ENCODE peak calls at places on chromosomes 2 and 18, in four cellular contexts. I is K562, H is A549, J is HepG2. T is an unnamed sample.

GRCh38 chr2:173998386-173998785 is 33.2 kb upstream of the SP3 start:
- DNase-seq in I (no peak), J (no peak), H (no peak), T (no peak)

GRCh38 chr2:130756041-130756720 is 841 bp downstream of the AMER3 start:
- DNase-seq in J (no peak), H (peak; percentile 23), I (peak; percentile 78), T (no peak)

GRCh38 chr2:216194561-216194960 is 85.4 kb downstream of the XRCC5 start:
- DNase-seq in I (no peak), J (no peak), H (no peak), T (no peak)

GRCh38 chr18:78995740-78996395 is 16.2 kb downstream of the SALL3 start:
- DNase-seq in H (no peak), I (no peak), J (no peak), T (no peak)

GRCh38 chr18:41553716-41554115 is 401.3 kb upstream of the PIK3C3 start:
- DNase-seq in J (no peak), I (no peak), H (no peak), T (no peak)

GRCh38 chr2:84959045-84959493 is 11.9 kb upstream of the KCMF1 start:
- DNase-seq in H (peak; percentile 74), J (no peak), I (no peak), T (no peak)

GRCh38 chr18:36436387-36436786 is 138.9 kb downstream of the FHOD3 start:
- DNase-seq in I (no peak), J (no peak), H (no peak), T (no peak)

GRCh38 chr18:69109686-69110085 is 291.0 kb upstream of the DOK6 start:
- DNase-seq in J (no peak), I (no peak), H (no peak), T (no peak)

GRCh38 chr2:3867451-3867850 is 164.1 kb downstream of the DCDC2C start:
- DNase-seq in H (no peak), J (no peak), I (no peak), T (no peak)

GRCh38 chr2:24840164-24840869 is 47.1 kb downstream of the CENPO start:
- DNase-seq in J (no peak), H (no peak), I (no peak), T (no peak)

GRCh38 chr18:3579701-3580100 is 129.7 kb downstream of the TGIF1 start:
- DNase-seq in J (no peak), H (no peak), I (no peak), T (no peak)

GRCh38 chr2:8511868-8512612 is 169.8 kb upstream of the ID2 start:
- DNase-seq in I (no peak), J (no peak), H (no peak), T (no peak)

GRCh38 chr2:63882395-63883130 is 40.9 kb downstream of the UGP2 start:
- DNase-seq in I (no peak), H (no peak), J (no peak), T (no peak)

GRCh38 chr2:144111443-144111842 is 408.5 kb downstream of the ZEB2 start:
- DNase-seq in H (no peak), J (no peak), I (no peak), T (no peak)

GRCh38 chr2:86274265-86274917 is 63.0 kb downstream of the REEP1 start:
- DNase-seq in J (no peak), I (no peak), H (peak; percentile 52), T (peak; percentile 56)

GRCh38 chr2:237483018-237483731 is 3.9 kb upstream of the MLPH start:
- DNase-seq in I (no peak), J (no peak), H (peak; percentile 58), T (no peak)

GRCh38 chr18:12283256-12283655 is 24.8 kb upstream of the TUBB6 start:
- DNase-seq in J (peak; percentile 29), H (no peak), I (peak; percentile 61), T (no peak)

GRCh38 chr2:148989882-148990493 is 48.5 kb upstream of the LYPD6B start:
- DNase-seq in H (peak; percentile 46), J (peak; percentile 82), I (peak; percentile 53), T (peak; percentile 23)

GRCh38 chr2:55887351-55887750 is 36.2 kb downstream of the EFEMP1 start:
- DNase-seq in J (no peak), H (no peak), I (no peak), T (no peak)

GRCh38 chr2:55093381-55093780 is 43.1 kb upstream of the RTN4 start:
- DNase-seq in I (peak; percentile 33), H (no peak), J (no peak), T (no peak)

GRCh38 chr2:127083819-127084503 is 23.0 kb downstream of the BIN1 start:
- DNase-seq in J (no peak), H (no peak), I (no peak), T (no peak)

GRCh38 chr18:48100712-48101165 is 170.3 kb upstream of the SMAD2 start:
- DNase-seq in H (no peak), I (no peak), J (no peak), T (no peak)

GRCh38 chr2:232502901-232503791 is 15.5 kb upstream of the ECEL1 start:
- DNase-seq in J (no peak), I (peak; percentile 70), H (peak; percentile 28), T (no peak)

GRCh38 chr18:3333721-3334386 is 71.9 kb downstream of the MYL12B start:
- DNase-seq in H (no peak), J (no peak), I (no peak), T (no peak)

GRCh38 chr2:9071584-9072124 is 68.2 kb upstream of the MBOAT2 start:
- DNase-seq in I (no peak), H (no peak), J (no peak), T (no peak)

GRCh38 chr2:234488913-234489451 is 7.9 kb downstream of the ARL4C start:
- DNase-seq in J (no peak), H (no peak), I (no peak), T (peak; percentile 51)

GRCh38 chr2:108637304-108637669 is 82.0 kb upstream of the RANBP2 start:
- DNase-seq in J (peak; percentile 75), H (no peak), I (peak; percentile 77), T (peak; percentile 46)

GRCh38 chr2:104790100-104790811 is 63.7 kb upstream of the POU3F3 start:
- DNase-seq in I (no peak), J (no peak), H (no peak), T (no peak)

GRCh38 chr2:21972580-21972979 is 848.8 kb downstream of the TDRD15 start:
- DNase-seq in I (no peak), H (no peak), J (no peak), T (no peak)

GRCh38 chr18:79540914-79541301 is 138.7 kb upstream of the CTDP1 start:
- DNase-seq in J (no peak), H (no peak), I (no peak), T (no peak)

GRCh38 chr2:185475868-185476267 is 262.7 kb upstream of the FSIP2 start:
- DNase-seq in H (no peak), J (no peak), I (no peak), T (no peak)

GRCh38 chr2:201484805-201485204 is 33.3 kb downstream of the STRADB start:
- DNase-seq in J (no peak), H (no peak), I (no peak), T (no peak)

GRCh38 chr2:240635998-240636547 is 10.8 kb downstream of the GPR35 start:
- DNase-seq in H (no peak), I (no peak), J (no peak), T (no peak)

GRCh38 chr18:3265564-3266033 is 3.7 kb downstream of the MYL12B start:
- DNase-seq in I (no peak), H (no peak), J (peak; percentile 52), T (no peak)

GRCh38 chr2:215364157-215365155 is 52.6 kb downstream of the ATIC start:
- DNase-seq in J (no peak), I (no peak), H (no peak), T (no peak)

DNA sequence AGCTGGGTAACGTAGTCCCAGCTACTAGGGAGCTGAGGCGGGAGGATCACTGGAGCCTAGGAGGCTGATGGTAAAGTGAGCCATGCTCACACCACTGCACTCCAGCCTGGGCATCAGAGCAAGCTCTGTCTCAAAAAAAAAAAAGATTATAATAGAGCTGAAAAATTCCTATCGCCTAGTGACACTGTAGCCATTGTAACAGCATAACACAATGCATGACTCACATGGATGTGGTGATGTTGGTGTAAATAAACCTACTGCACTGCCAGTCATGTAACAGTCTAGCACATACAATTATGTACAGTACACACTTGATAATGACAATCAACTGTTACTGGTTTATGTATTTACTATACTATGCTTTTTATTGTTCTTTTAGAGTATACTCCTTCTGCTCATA is 39.6 kb downstream of the MGAT4A start:
- DNase-seq in H (no peak), I (no peak), J (peak; percentile 48), T (no peak)
- TF ChIP-seq POLR2AphosphoS2 in H (no peak), I (no peak), J (no peak), T (no peak)

GRCh38 chr2:19864369-19864768 is 37.4 kb downstream of the TTC32 start:
- DNase-seq in J (no peak), I (no peak), H (no peak), T (no peak)
- TF ChIP-seq POLR2AphosphoS2 in J (no peak), I (no peak), H (no peak), T (no peak)

GRCh38 chr18:21074336-21075323 is 37.0 kb downstream of the ROCK1 start:
- DNase-seq in H (no peak), J (no peak), I (no peak), T (no peak)
- TF ChIP-seq POLR2AphosphoS2 in H (no peak), J (no peak), I (no peak), T (no peak)

DNA sequence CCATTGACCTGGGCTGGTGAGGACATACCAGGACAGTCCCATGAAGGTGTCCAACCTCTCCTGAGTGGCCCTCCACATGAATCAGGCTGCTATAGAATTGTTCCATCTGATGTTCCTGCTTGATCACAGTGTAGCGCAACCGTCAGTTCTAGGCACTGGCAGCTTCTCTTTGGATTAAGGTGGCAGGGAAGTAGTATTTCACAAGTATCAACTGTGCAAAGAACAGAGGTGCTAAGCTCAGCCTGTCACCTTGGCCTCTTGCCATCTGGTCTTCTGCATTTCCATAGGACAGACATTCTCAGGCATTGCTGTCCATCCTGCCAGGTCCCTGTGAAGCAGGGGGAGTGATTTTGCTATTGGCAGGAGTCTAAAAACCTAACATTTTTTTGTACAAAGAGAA is 182.2 kb upstream of the EPAS1 start:
- DNase-seq in J (no peak), H (no peak), I (no peak), T (no peak)
- TF ChIP-seq POLR2AphosphoS2 in J (no peak), H (no peak), I (no peak), T (no peak)

DNA sequence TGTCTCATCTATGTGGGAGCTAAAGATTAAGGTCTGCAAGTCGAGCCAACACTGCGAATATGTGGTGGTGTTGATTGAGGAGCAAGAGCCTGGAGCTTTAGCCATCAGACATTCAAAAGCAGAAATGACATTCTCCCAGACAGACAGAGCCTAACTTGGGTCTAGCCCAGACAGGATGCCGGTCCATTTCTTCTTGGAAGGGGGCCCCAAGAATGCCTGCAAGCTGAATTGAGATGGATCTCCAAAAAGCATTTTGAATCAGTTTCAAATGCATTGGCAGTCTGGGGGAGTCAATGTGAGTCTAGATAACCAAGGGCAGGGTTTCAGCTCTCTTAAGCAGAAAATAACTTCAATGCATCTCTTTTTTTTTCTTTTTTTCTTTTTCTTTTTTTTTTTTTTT is 30.0 kb upstream of the EML4 start:
- DNase-seq in H (no peak), I (no peak), J (no peak), T (no peak)
- TF ChIP-seq POLR2AphosphoS2 in H (no peak), I (no peak), J (no peak), T (no peak)